ENCODE peak calls at places on chromosomes 2 and 18, in six cellular contexts. L is anterior cingulate cortex; J is foreskin fibroblast; H is CD8-positive, alpha-beta memory T cell; I is ovary; D is NCI-H146. R is an unnamed sample.
A peak's percentile ranks its signal among the peaks of the same experiment; 100 is the strongest.

GRCh38 chr2:203681978-203682377 is 24.5 kb upstream of the CD28 start:
- DNase-seq in L (no peak), H (no peak), D (no peak), J (no peak), I (no peak), R (no peak)

GRCh38 chr2:127453392-127454171 is 35.4 kb downstream of the PROC start:
- DNase-seq in L (no peak), D (peak; percentile 26), H (no peak), J (no peak), I (no peak), R (no peak)

GRCh38 chr2:14583802-14584201 is 48.7 kb upstream of the LRATD1 start:
- DNase-seq in J (no peak), L (no peak), I (no peak), H (no peak), D (no peak), R (no peak)

GRCh38 chr2:105517814-105518705 is 119.2 kb upstream of the FHL2 start:
- DNase-seq in L (peak; percentile 28), H (no peak), J (peak; percentile 57), D (no peak), I (peak; percentile 73), R (no peak)

GRCh38 chr2:153163055-153163454 is 315.5 kb downstream of the RPRM start:
- DNase-seq in L (no peak), D (peak; percentile 67), H (peak; percentile 25), I (no peak), J (no peak), R (no peak)

GRCh38 chr18:60485207-60485606 is 112.6 kb upstream of the MC4R start:
- DNase-seq in J (no peak), L (no peak), I (no peak), D (no peak), H (no peak), R (no peak)

GRCh38 chr2:23452853-23453420 is 68.0 kb downstream of the KLHL29 start:
- DNase-seq in H (peak; percentile 66), J (no peak), L (no peak), D (no peak), I (no peak), R (no peak)

GRCh38 chr18:7626922-7627440 is 59.9 kb downstream of the PTPRM start:
- DNase-seq in L (no peak), J (peak; percentile 66), H (no peak), I (no peak), D (no peak), R (no peak)

GRCh38 chr18:43574974-43575373 is 297.7 kb upstream of the SYT4 start:
- DNase-seq in L (no peak), J (no peak), I (no peak), H (no peak), D (peak; percentile 93), R (no peak)

GRCh38 chr18:3720818-3721545 is 271.0 kb downstream of the TGIF1 start:
- DNase-seq in D (peak; percentile 40), J (no peak), H (no peak), L (no peak), I (no peak), R (no peak)

GRCh38 chr2:96856776-96857673 is 791 bp downstream of the ANKRD39 start:
- DNase-seq in D (peak; percentile 75), L (no peak), H (no peak), I (no peak), J (no peak), R (no peak)

GRCh38 chr2:217993817-217994459 is 8.9 kb downstream of the TNS1 start:
- DNase-seq in H (peak; percentile 23), J (no peak), I (peak; percentile 85), D (no peak), L (no peak), R (no peak)

GRCh38 chr2:175823291-175824073 is 178.6 kb downstream of the LNPK start:
- DNase-seq in J (no peak), I (no peak), D (no peak), H (no peak), L (no peak), R (no peak)

GRCh38 chr18:21457179-21457535 is 143.3 kb downstream of the ESCO1 start:
- DNase-seq in H (no peak), J (no peak), I (no peak), L (no peak), D (no peak), R (no peak)

GRCh38 chr2:135662088-135662487 is 79.6 kb upstream of the UBXN4 start:
- DNase-seq in D (no peak), I (no peak), H (no peak), L (no peak), J (no peak), R (no peak)

GRCh38 chr2:60029248-60029883 is 524.1 kb downstream of the BCL11A start:
- DNase-seq in H (no peak), J (no peak), D (no peak), L (no peak), I (no peak), R (no peak)

GRCh38 chr18:58080516-58080915 is 36.5 kb downstream of the NEDD4L start:
- DNase-seq in D (peak; percentile 94), L (no peak), J (no peak), I (no peak), H (no peak), R (no peak)

GRCh38 chr2:68411397-68412126 is 46.5 kb downstream of the PLEK start:
- DNase-seq in H (no peak), L (no peak), I (no peak), D (no peak), J (no peak), R (no peak)

GRCh38 chr18:22260208-22260816 is 90.9 kb downstream of the GATA6 start:
- DNase-seq in J (no peak), L (no peak), H (peak; percentile 5), I (no peak), D (no peak), R (no peak)

GRCh38 chr2:54063967-54064535 is 51.4 kb upstream of the ACYP2 start:
- DNase-seq in L (no peak), H (no peak), I (no peak), D (no peak), J (no peak), R (no peak)

GRCh38 chr2:1748741-1749488 is 4.6 kb upstream of the PXDN start:
- DNase-seq in L (no peak), J (no peak), D (no peak), I (peak; percentile 33), H (no peak), R (no peak)

GRCh38 chr18:74947417-74947816 is 261.5 kb downstream of the PTGR3 start:
- DNase-seq in L (no peak), D (no peak), H (no peak), J (no peak), I (no peak), R (no peak)

GRCh38 chr2:63888490-63889402 is 47.0 kb downstream of the UGP2 start:
- DNase-seq in H (peak; percentile 20), I (peak; percentile 40), D (peak; percentile 53), J (no peak), L (no peak), R (peak; percentile 34)

GRCh38 chr2:186256540-186256939 is 229.5 kb upstream of the ZC3H15 start:
- DNase-seq in I (no peak), H (no peak), J (peak; percentile 15), D (peak; percentile 48), L (no peak), R (peak; percentile 39)

GRCh38 chr2:161245671-161246070 is 62.6 kb upstream of the PSMD14 start:
- DNase-seq in L (no peak), I (no peak), J (no peak), D (no peak), H (no peak), R (no peak)

GRCh38 chr2:234306426-234307173 is 190.3 kb downstream of the ARL4C start:
- DNase-seq in I (no peak), D (no peak), L (no peak), J (no peak), H (no peak), R (no peak)

GRCh38 chr2:17538844-17539554 is 1.5 kb upstream of the VSNL1 start:
- DNase-seq in L (no peak), I (peak; percentile 78), J (peak; percentile 64), D (peak; percentile 45), H (no peak), R (no peak)

GRCh38 chr2:10498525-10499274 is 50.6 kb upstream of the ODC1 start:
- DNase-seq in I (no peak), D (no peak), H (no peak), L (no peak), J (no peak), R (no peak)

GRCh38 chr2:134815741-134816140 is 22.7 kb upstream of the ACMSD start:
- DNase-seq in I (no peak), D (peak; percentile 40), J (no peak), L (no peak), H (no peak), R (no peak)

GRCh38 chr18:36724591-36725001 is 104.2 kb downstream of the TPGS2 start:
- DNase-seq in J (no peak), I (peak; percentile 73), D (no peak), H (no peak), L (peak; percentile 53), R (peak; percentile 28)

GRCh38 chr2:14716319-14716718 is 83.8 kb downstream of the LRATD1 start:
- DNase-seq in D (peak; percentile 17), I (no peak), J (no peak), H (no peak), L (no peak), R (no peak)

GRCh38 chr2:215594766-215595165 is 158.9 kb upstream of the FN1 start:
- DNase-seq in I (no peak), L (no peak), D (no peak), H (no peak), J (peak; percentile 63), R (no peak)

GRCh38 chr18:57146956-57147636 is at the start of gene BOD1L2:
- DNase-seq in D (no peak), I (no peak), H (no peak), L (no peak), J (no peak), R (no peak)

GRCh38 chr18:48800479-48800876 is 150.3 kb downstream of the SMAD7 start:
- DNase-seq in J (no peak), D (no peak), H (no peak), I (peak; percentile 11), L (no peak), R (no peak)

GRCh38 chr2:236400594-236401360 is 136.6 kb upstream of the ASB18 start:
- DNase-seq in H (no peak), I (no peak), J (no peak), L (no peak), D (no peak), R (no peak)

GRCh38 chr2:191892391-191892790 is 45.5 kb upstream of the CAVIN2 start:
- DNase-seq in I (no peak), L (no peak), H (no peak), J (peak; percentile 91), D (no peak), R (no peak)

GRCh38 chr2:98747888-98748287 is 17.0 kb upstream of the MGAT4A start:
- DNase-seq in H (no peak), J (no peak), L (no peak), I (no peak), D (peak; percentile 80), R (no peak)

GRCh38 chr2:69081757-69082156 is 68.8 kb downstream of the ANTXR1 start:
- DNase-seq in J (no peak), L (no peak), D (no peak), I (no peak), H (no peak), R (no peak)

GRCh38 chr2:176892818-176893217 is 319.8 kb upstream of the HNRNPA3 start:
- DNase-seq in L (no peak), J (no peak), H (no peak), D (peak; percentile 93), I (no peak), R (no peak)

GRCh38 chr2:236644067-236644466 is 74.4 kb downstream of the ACKR3 start:
- DNase-seq in D (no peak), L (no peak), H (no peak), I (no peak), J (no peak), R (no peak)

R was measured in hippocampal formation.